ENCODE peak calls at places on chromosome 14, in eight cellular contexts. One of them, this sample, is unnamed.

GRCh38 chr14:91094772-91095171 is 19.1 kb upstream of the DGLUCY start:
- DNase-seq in lower lobe of right lung: no peak
- DNase-seq in cardiac muscle cell: no peak
- DNase-seq in SK-N-SH: no peak
- DNase-seq in body of pancreas: no peak
- DNase-seq in heart right ventricle: no peak
- DNase-seq in RWPE1: no peak
- DNase-seq in brain microvascular endothelial cell: no peak
- DNase-seq in this sample: no peak

GRCh38 chr14:74941676-74942097 is 13.7 kb downstream of the PGF start:
- DNase-seq in brain microvascular endothelial cell: peak
- DNase-seq in heart right ventricle: no peak
- DNase-seq in body of pancreas: no peak
- DNase-seq in cardiac muscle cell: peak
- DNase-seq in RWPE1: no peak
- DNase-seq in SK-N-SH: no peak
- DNase-seq in lower lobe of right lung: peak
- DNase-seq in this sample: peak

GRCh38 chr14:54109521-54110120 is 153.0 kb upstream of the BMP4 start:
- DNase-seq in lower lobe of right lung: no peak
- DNase-seq in SK-N-SH: no peak
- DNase-seq in body of pancreas: no peak
- DNase-seq in brain microvascular endothelial cell: no peak
- DNase-seq in RWPE1: no peak
- DNase-seq in heart right ventricle: no peak
- DNase-seq in cardiac muscle cell: no peak
- DNase-seq in this sample: no peak

GRCh38 chr14:37622231-37622923 is 26.9 kb downstream of the TTC6 start:
- DNase-seq in RWPE1: no peak
- DNase-seq in brain microvascular endothelial cell: peak
- DNase-seq in cardiac muscle cell: peak
- DNase-seq in heart right ventricle: no peak
- DNase-seq in body of pancreas: no peak
- DNase-seq in lower lobe of right lung: no peak
- DNase-seq in SK-N-SH: no peak
- DNase-seq in this sample: no peak

GRCh38 chr14:28755930-28756895 is 10.4 kb upstream of the FOXG1 start:
- DNase-seq in lower lobe of right lung: no peak
- DNase-seq in body of pancreas: no peak
- DNase-seq in heart right ventricle: no peak
- DNase-seq in cardiac muscle cell: no peak
- DNase-seq in RWPE1: no peak
- DNase-seq in brain microvascular endothelial cell: no peak
- DNase-seq in SK-N-SH: no peak
- DNase-seq in this sample: no peak

GRCh38 chr14:64774272-64774671 is 70.0 kb downstream of the PLEKHG3 start:
- DNase-seq in RWPE1: no peak
- DNase-seq in cardiac muscle cell: no peak
- DNase-seq in heart right ventricle: no peak
- DNase-seq in lower lobe of right lung: no peak
- DNase-seq in body of pancreas: no peak
- DNase-seq in brain microvascular endothelial cell: no peak
- DNase-seq in SK-N-SH: no peak
- DNase-seq in this sample: peak

GRCh38 chr14:28704153-28704552 is 62.4 kb upstream of the FOXG1 start:
- DNase-seq in SK-N-SH: no peak
- DNase-seq in cardiac muscle cell: no peak
- DNase-seq in heart right ventricle: no peak
- DNase-seq in lower lobe of right lung: no peak
- DNase-seq in RWPE1: peak
- DNase-seq in body of pancreas: no peak
- DNase-seq in brain microvascular endothelial cell: no peak
- DNase-seq in this sample: no peak

GRCh38 chr14:91744068-91744480 is 12.2 kb upstream of the CATSPERB start:
- DNase-seq in body of pancreas: peak
- DNase-seq in brain microvascular endothelial cell: no peak
- DNase-seq in RWPE1: no peak
- DNase-seq in lower lobe of right lung: no peak
- DNase-seq in heart right ventricle: no peak
- DNase-seq in SK-N-SH: no peak
- DNase-seq in cardiac muscle cell: no peak
- DNase-seq in this sample: no peak

GRCh38 chr14:72457641-72458040 is 436.3 kb downstream of the DPF3 start:
- DNase-seq in lower lobe of right lung: no peak
- DNase-seq in body of pancreas: no peak
- DNase-seq in brain microvascular endothelial cell: peak
- DNase-seq in SK-N-SH: no peak
- DNase-seq in RWPE1: peak
- DNase-seq in heart right ventricle: no peak
- DNase-seq in cardiac muscle cell: peak
- DNase-seq in this sample: no peak

GRCh38 chr14:34433957-34434356 is 28.1 kb downstream of the SPTSSA start:
- DNase-seq in heart right ventricle: no peak
- DNase-seq in brain microvascular endothelial cell: no peak
- DNase-seq in SK-N-SH: no peak
- DNase-seq in cardiac muscle cell: no peak
- DNase-seq in lower lobe of right lung: no peak
- DNase-seq in RWPE1: no peak
- DNase-seq in body of pancreas: no peak
- DNase-seq in this sample: no peak

GRCh38 chr14:37819155-37820015 is 224.0 kb downstream of the TTC6 start:
- DNase-seq in heart right ventricle: no peak
- DNase-seq in brain microvascular endothelial cell: peak
- DNase-seq in cardiac muscle cell: peak
- DNase-seq in RWPE1: peak
- DNase-seq in lower lobe of right lung: no peak
- DNase-seq in SK-N-SH: no peak
- DNase-seq in body of pancreas: no peak
- DNase-seq in this sample: no peak

GRCh38 chr14:92297818-92298595 is 25.0 kb upstream of the SLC24A4 start:
- DNase-seq in RWPE1: no peak
- DNase-seq in brain microvascular endothelial cell: no peak
- DNase-seq in heart right ventricle: no peak
- DNase-seq in cardiac muscle cell: no peak
- DNase-seq in lower lobe of right lung: no peak
- DNase-seq in SK-N-SH: no peak
- DNase-seq in body of pancreas: no peak
- DNase-seq in this sample: no peak

GRCh38 chr14:102316048-102316745 is 3.3 kb upstream of the ZNF839 start:
- DNase-seq in cardiac muscle cell: peak
- DNase-seq in heart right ventricle: peak
- DNase-seq in SK-N-SH: no peak
- DNase-seq in RWPE1: no peak
- DNase-seq in lower lobe of right lung: no peak
- DNase-seq in brain microvascular endothelial cell: peak
- DNase-seq in body of pancreas: peak
- DNase-seq in this sample: peak

GRCh38 chr14:102314242-102315011 is 5.1 kb upstream of the ZNF839 start:
- DNase-seq in SK-N-SH: peak
- DNase-seq in cardiac muscle cell: peak
- DNase-seq in heart right ventricle: peak
- DNase-seq in brain microvascular endothelial cell: peak
- DNase-seq in body of pancreas: peak
- DNase-seq in RWPE1: peak
- DNase-seq in lower lobe of right lung: peak
- DNase-seq in this sample: peak

GRCh38 chr14:102317564-102318248 is 1.8 kb upstream of the ZNF839 start:
- DNase-seq in brain microvascular endothelial cell: no peak
- DNase-seq in body of pancreas: no peak
- DNase-seq in lower lobe of right lung: no peak
- DNase-seq in cardiac muscle cell: no peak
- DNase-seq in SK-N-SH: no peak
- DNase-seq in heart right ventricle: peak
- DNase-seq in RWPE1: no peak
- DNase-seq in this sample: peak

GRCh38 chr14:102318781-102319276 is 717 bp upstream of the ZNF839 start:
- DNase-seq in RWPE1: no peak
- DNase-seq in body of pancreas: no peak
- DNase-seq in cardiac muscle cell: no peak
- DNase-seq in brain microvascular endothelial cell: no peak
- DNase-seq in SK-N-SH: no peak
- DNase-seq in heart right ventricle: no peak
- DNase-seq in lower lobe of right lung: no peak
- DNase-seq in this sample: peak

GRCh38 chr14:102316746-102317563 is 2.6 kb upstream of the ZNF839 start:
- DNase-seq in brain microvascular endothelial cell: peak
- DNase-seq in RWPE1: peak
- DNase-seq in body of pancreas: peak
- DNase-seq in cardiac muscle cell: peak
- DNase-seq in lower lobe of right lung: peak
- DNase-seq in SK-N-SH: peak
- DNase-seq in heart right ventricle: peak
- DNase-seq in this sample: peak
- TF ChIP-seq CTCF in brain microvascular endothelial cell: peak
- TF ChIP-seq CTCF in RWPE1: peak
- TF ChIP-seq CTCF in body of pancreas: peak
- TF ChIP-seq CTCF in cardiac muscle cell: peak
- TF ChIP-seq CTCF in lower lobe of right lung: peak
- TF ChIP-seq CTCF in SK-N-SH: peak
- TF ChIP-seq CTCF in heart right ventricle: peak
- TF ChIP-seq CTCF in this sample: peak

DNA sequence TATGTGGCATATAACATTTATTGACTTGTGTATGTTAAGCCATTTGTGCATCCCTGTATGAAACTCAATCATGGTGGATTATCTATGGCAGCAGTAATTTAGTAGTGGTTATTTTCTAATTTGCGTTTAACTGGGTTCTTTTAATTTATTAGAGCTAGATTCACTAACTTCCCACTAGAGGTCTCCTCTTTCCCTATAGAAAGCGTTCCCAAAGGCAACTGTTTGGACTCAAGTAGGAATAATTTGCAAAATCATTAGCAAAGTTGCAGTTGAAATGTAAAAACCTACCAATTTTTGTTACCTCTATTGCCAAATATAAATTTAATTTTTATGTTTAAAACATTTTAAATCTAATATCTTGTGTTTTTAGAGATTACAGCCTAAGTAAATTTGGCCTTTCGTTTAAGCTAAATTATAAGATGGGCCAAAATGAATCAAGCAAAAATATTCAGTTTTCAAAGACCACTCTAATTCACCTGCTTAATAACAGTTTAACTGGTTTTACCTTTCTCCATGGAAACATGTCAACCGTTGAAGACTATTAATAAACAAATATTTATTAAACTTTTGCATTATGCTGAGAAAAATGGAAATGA is 6.0 kb downstream of the DMAC2L start:
- DNase-seq in lower lobe of right lung: no peak
- DNase-seq in body of pancreas: no peak
- DNase-seq in SK-N-SH: peak
- DNase-seq in RWPE1: peak
- DNase-seq in cardiac muscle cell: peak
- DNase-seq in heart right ventricle: no peak
- DNase-seq in brain microvascular endothelial cell: no peak
- DNase-seq in this sample: no peak
- TF ChIP-seq CTCF in lower lobe of right lung: peak
- TF ChIP-seq CTCF in body of pancreas: peak
- TF ChIP-seq CTCF in SK-N-SH: peak
- TF ChIP-seq CTCF in RWPE1: peak
- TF ChIP-seq CTCF in cardiac muscle cell: peak
- TF ChIP-seq CTCF in heart right ventricle: peak
- TF ChIP-seq CTCF in brain microvascular endothelial cell: peak
- TF ChIP-seq CTCF in this sample: peak

GRCh38 chr14:23052182-23052623 is 5.1 kb downstream of the CDH24 start:
- DNase-seq in cardiac muscle cell: no peak
- DNase-seq in heart right ventricle: no peak
- DNase-seq in RWPE1: no peak
- DNase-seq in body of pancreas: no peak
- DNase-seq in brain microvascular endothelial cell: no peak
- DNase-seq in lower lobe of right lung: no peak
- DNase-seq in SK-N-SH: no peak
- DNase-seq in this sample: no peak
- TF ChIP-seq CTCF in cardiac muscle cell: peak
- TF ChIP-seq CTCF in heart right ventricle: peak
- TF ChIP-seq CTCF in RWPE1: no peak
- TF ChIP-seq CTCF in body of pancreas: no peak
- TF ChIP-seq CTCF in brain microvascular endothelial cell: peak
- TF ChIP-seq CTCF in lower lobe of right lung: no peak
- TF ChIP-seq CTCF in SK-N-SH: peak
- TF ChIP-seq CTCF in this sample: no peak

GRCh38 chr14:26938054-26938453 is 340.2 kb upstream of the NOVA1 start:
- DNase-seq in SK-N-SH: no peak
- DNase-seq in cardiac muscle cell: no peak
- DNase-seq in body of pancreas: no peak
- DNase-seq in lower lobe of right lung: no peak
- DNase-seq in brain microvascular endothelial cell: no peak
- DNase-seq in heart right ventricle: no peak
- DNase-seq in RWPE1: no peak
- DNase-seq in this sample: no peak
- TF ChIP-seq CTCF in SK-N-SH: no peak
- TF ChIP-seq CTCF in cardiac muscle cell: no peak
- TF ChIP-seq CTCF in body of pancreas: no peak
- TF ChIP-seq CTCF in lower lobe of right lung: no peak
- TF ChIP-seq CTCF in brain microvascular endothelial cell: no peak
- TF ChIP-seq CTCF in heart right ventricle: no peak
- TF ChIP-seq CTCF in RWPE1: no peak
- TF ChIP-seq CTCF in this sample: no peak

GRCh38 chr14:104504172-104504735 is 75.3 kb upstream of the C14orf180 start:
- DNase-seq in brain microvascular endothelial cell: no peak
- DNase-seq in heart right ventricle: no peak
- DNase-seq in RWPE1: no peak
- DNase-seq in lower lobe of right lung: no peak
- DNase-seq in SK-N-SH: no peak
- DNase-seq in body of pancreas: no peak
- DNase-seq in cardiac muscle cell: no peak
- DNase-seq in this sample: peak
- TF ChIP-seq CTCF in brain microvascular endothelial cell: no peak
- TF ChIP-seq CTCF in heart right ventricle: no peak
- TF ChIP-seq CTCF in RWPE1: no peak
- TF ChIP-seq CTCF in lower lobe of right lung: no peak
- TF ChIP-seq CTCF in SK-N-SH: no peak
- TF ChIP-seq CTCF in body of pancreas: no peak
- TF ChIP-seq CTCF in cardiac muscle cell: no peak
- TF ChIP-seq CTCF in this sample: no peak